ENCODE peak calls at places on chromosomes 11 and 22, in four cellular contexts. Z is IMR-90, G is HepG2, O is ovary. N is an unnamed sample.

GRCh38 chr22:39091136-39092081 is 5.6 kb upstream of the APOBEC3H start:
- DNase-seq in Z (no peak), G (no peak), O (no peak), N (no peak)

GRCh38 chr11:69546735-69547370 is 65.4 kb downstream of the LINC01488 start:
- DNase-seq in Z (no peak), G (no peak), O (no peak), N (no peak)

GRCh38 chr11:118921121-118921928 is 4.4 kb downstream of the BCL9L start:
- DNase-seq in Z (peak; percentile 88), G (peak; percentile 94), O (peak; percentile 80), N (peak; percentile 69)

GRCh38 chr22:41917906-41918791 is 3.3 kb upstream of the SHISA8 start:
- DNase-seq in Z (peak; percentile 63), G (no peak), O (no peak), N (peak; percentile 73)

GRCh38 chr11:122746050-122746478 is 90.5 kb downstream of the UBASH3B start:
- DNase-seq in Z (no peak), G (no peak), O (no peak), N (peak; percentile 97)

GRCh38 chr11:68343761-68344256 is 31.4 kb downstream of the LRP5 start:
- DNase-seq in Z (no peak), G (peak; percentile 68), O (no peak), N (no peak)

GRCh38 chr11:23364076-23364475 is 503.8 kb upstream of the CCDC179 start:
- DNase-seq in Z (peak; percentile 2), G (no peak), O (no peak), N (no peak)

GRCh38 chr22:36486619-36487384 is 5.4 kb upstream of the TXN2 start:
- DNase-seq in Z (peak; percentile 68), G (peak; percentile 53), O (no peak), N (peak; percentile 78)

GRCh38 chr11:45041556-45041955 is 90.9 kb upstream of the TP53I11 start:
- DNase-seq in Z (no peak), G (no peak), O (no peak), N (no peak)

GRCh38 chr11:131674051-131674755 is 303.8 kb downstream of the NTM start:
- DNase-seq in Z (peak; percentile 86), G (peak; percentile 21), O (peak; percentile 43), N (peak; percentile 64)

GRCh38 chr22:35617137-35617755 is at the start of gene MB:
- DNase-seq in Z (no peak), G (no peak), O (no peak), N (no peak)

GRCh38 chr22:49514211-49514610 is 313.5 kb downstream of the BRD1 start:
- DNase-seq in Z (no peak), G (no peak), O (no peak), N (no peak)

GRCh38 chr22:40243891-40244290 is 66.2 kb downstream of the TNRC6B start:
- DNase-seq in Z (no peak), G (no peak), O (no peak), N (peak; percentile 32)

GRCh38 chr22:21623402-21623970 is 6.3 kb downstream of the YDJC start:
- DNase-seq in Z (no peak), G (no peak), O (no peak), N (no peak)

GRCh38 chr11:124115782-124116616 is 749 bp downstream of the VWA5A start:
- DNase-seq in Z (no peak), G (no peak), O (no peak), N (no peak)

GRCh38 chr11:73055655-73056354 is 86.3 kb downstream of the FCHSD2 start:
- DNase-seq in Z (no peak), G (no peak), O (no peak), N (no peak)

GRCh38 chr11:122032317-122032716 is 83.7 kb downstream of the BLID start:
- DNase-seq in Z (no peak), G (no peak), O (no peak), N (no peak)

GRCh38 chr11:116059909-116060308 is 555.7 kb upstream of the CADM1 start:
- DNase-seq in Z (no peak), G (no peak), O (no peak), N (no peak)

GRCh38 chr11:69573751-69574382 is 67.1 kb upstream of the CCND1 start:
- DNase-seq in Z (no peak), G (no peak), O (no peak), N (no peak)

GRCh38 chr11:130068546-130068985 is 1.1 kb upstream of the APLP2 start:
- DNase-seq in Z (no peak), G (peak; percentile 33), O (peak; percentile 26), N (no peak)

GRCh38 chr11:68314886-68315580 is 2.6 kb downstream of the LRP5 start:
- DNase-seq in Z (peak; percentile 59), G (peak; percentile 96), O (peak; percentile 58), N (no peak)

GRCh38 chr11:73645972-73646631 is at the start of gene PLEKHB1:
- DNase-seq in Z (no peak), G (no peak), O (peak; percentile 32), N (no peak)

GRCh38 chr11:64581057-64581523 is 9.9 kb upstream of the SLC22A12 start:
- DNase-seq in Z (no peak), G (peak; percentile 41), O (no peak), N (no peak)

GRCh38 chr11:108916935-108917334 is 252.1 kb downstream of the DDX10 start:
- DNase-seq in Z (no peak), G (no peak), O (no peak), N (no peak)

GRCh38 chr11:16611395-16612233 is 126.8 kb upstream of the C11orf58 start:
- DNase-seq in Z (no peak), G (no peak), O (no peak), N (no peak)

GRCh38 chr11:119619665-119620064 is 109.3 kb downstream of the NECTIN1 start:
- DNase-seq in Z (no peak), G (no peak), O (no peak), N (no peak)

GRCh38 chr11:119107538-119108150 is 500 bp downstream of the C2CD2L start:
- DNase-seq in Z (no peak), G (no peak), O (no peak), N (peak; percentile 46)

GRCh38 chr11:121039971-121040613 is 16.2 kb downstream of the TBCEL start:
- DNase-seq in Z (no peak), G (no peak), O (no peak), N (no peak)

GRCh38 chr11:64535811-64536210 is 55.2 kb upstream of the SLC22A12 start:
- DNase-seq in Z (no peak), G (no peak), O (no peak), N (no peak)

GRCh38 chr11:4134844-4135243 is 40.2 kb downstream of the RRM1 start:
- DNase-seq in Z (peak; percentile 64), G (peak; percentile 51), O (no peak), N (no peak)

GRCh38 chr11:85299247-85299646 is 327.9 kb downstream of the DLG2 start:
- DNase-seq in Z (no peak), G (no peak), O (no peak), N (no peak)

GRCh38 chr11:1772270-1773130 is 8.8 kb upstream of the CTSD start:
- DNase-seq in Z (peak; percentile 91), G (no peak), O (no peak), N (peak; percentile 98)

GRCh38 chr11:45161252-45162063 is 15.0 kb downstream of the PRDM11 start:
- DNase-seq in Z (no peak), G (no peak), O (no peak), N (no peak)

GRCh38 chr11:123145220-123145619 is 49.8 kb downstream of the CLMP start:
- DNase-seq in Z (peak; percentile 87), G (peak; percentile 67), O (peak; percentile 57), N (peak; percentile 65)

GRCh38 chr11:117535870-117536411 is 208.3 kb downstream of the CEP164 start:
- DNase-seq in Z (no peak), G (no peak), O (no peak), N (no peak)

GRCh38 chr22:44668190-44668885 is 33.7 kb upstream of the PRR5 start:
- DNase-seq in Z (no peak), G (no peak), O (no peak), N (peak; percentile 37)

GRCh38 chr22:31044262-31044861 is 36.8 kb upstream of the SMTN start:
- DNase-seq in Z (peak; percentile 74), G (peak; percentile 77), O (peak; percentile 78), N (no peak)

GRCh38 chr11:643849-644738 is 7.0 kb downstream of the DRD4 start:
- DNase-seq in Z (no peak), G (no peak), O (no peak), N (no peak)

GRCh38 chr11:643366-643765 is 6.3 kb downstream of the DRD4 start:
- DNase-seq in Z (no peak), G (no peak), O (no peak), N (no peak)

GRCh38 chr11:646214-646613 is 9.1 kb downstream of the DRD4 start:
- DNase-seq in Z (no peak), G (no peak), O (no peak), N (no peak)

GRCh38 chr11:641806-642370 is 4.8 kb downstream of the DRD4 start:
- DNase-seq in Z (no peak), G (no peak), O (no peak), N (no peak)

GRCh38 chr11:645536-645935 is 8.5 kb downstream of the DRD4 start:
- DNase-seq in Z (no peak), G (no peak), O (no peak), N (no peak)
- TF ChIP-seq POLR2A in Z (no peak), G (no peak), O (no peak), N (no peak)

DNA sequence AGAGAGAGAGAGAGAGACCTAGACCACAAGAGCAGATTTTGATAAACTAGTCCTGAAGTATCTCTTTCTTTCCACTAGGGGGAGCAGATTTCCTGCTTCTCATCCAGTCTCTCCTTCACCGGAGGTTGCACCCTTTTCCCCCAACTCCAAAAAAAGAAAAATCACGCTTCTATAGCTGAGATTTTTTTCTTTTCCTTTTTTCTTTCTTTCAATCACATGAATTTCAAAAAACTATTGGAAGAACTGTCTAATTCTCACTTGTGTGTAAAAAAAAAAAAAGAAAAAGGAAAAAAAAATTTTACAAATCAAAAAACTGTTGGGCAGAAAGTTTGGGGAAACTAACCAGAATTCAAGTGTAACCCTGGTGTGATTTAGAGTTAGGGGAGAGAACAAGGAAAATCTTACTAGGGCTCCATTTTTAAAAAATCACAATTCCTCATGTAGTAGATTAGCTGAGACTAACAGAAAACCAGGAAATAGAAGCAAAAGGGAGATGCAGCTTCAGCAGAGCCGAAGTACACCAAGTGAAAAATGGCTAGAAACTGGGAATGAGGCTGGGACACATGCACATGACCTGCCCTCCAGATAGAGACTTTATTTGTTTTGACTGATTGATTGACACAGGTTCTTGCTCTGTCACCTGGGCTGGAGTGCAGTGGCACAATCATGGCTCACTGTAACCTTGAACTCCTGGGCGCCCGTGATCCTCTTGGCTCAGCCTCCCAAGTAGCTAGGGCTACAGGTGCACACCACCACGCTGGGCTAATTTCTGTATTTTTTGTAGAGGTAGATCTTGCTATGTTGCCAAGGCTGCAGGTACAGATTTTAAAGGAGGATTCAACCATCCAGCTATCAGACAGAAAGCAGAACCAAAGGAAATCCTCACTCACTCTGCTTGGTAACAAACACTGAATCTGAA is 27.1 kb downstream of the SDHD start:
- DNase-seq in Z (peak; percentile 69), G (peak; percentile 54), O (no peak), N (peak; percentile 62)
- TF ChIP-seq CTCF in Z (peak; percentile 69), G (peak; percentile 65), O (no peak), N (peak; percentile 79)

GRCh38 chr11:57744386-57744785 is 3.1 kb downstream of the SELENOH start:
- DNase-seq in Z (no peak), G (no peak), O (no peak), N (no peak)
- TF ChIP-seq POLR2A in Z (no peak), G (no peak), O (no peak), N (no peak)

DNA sequence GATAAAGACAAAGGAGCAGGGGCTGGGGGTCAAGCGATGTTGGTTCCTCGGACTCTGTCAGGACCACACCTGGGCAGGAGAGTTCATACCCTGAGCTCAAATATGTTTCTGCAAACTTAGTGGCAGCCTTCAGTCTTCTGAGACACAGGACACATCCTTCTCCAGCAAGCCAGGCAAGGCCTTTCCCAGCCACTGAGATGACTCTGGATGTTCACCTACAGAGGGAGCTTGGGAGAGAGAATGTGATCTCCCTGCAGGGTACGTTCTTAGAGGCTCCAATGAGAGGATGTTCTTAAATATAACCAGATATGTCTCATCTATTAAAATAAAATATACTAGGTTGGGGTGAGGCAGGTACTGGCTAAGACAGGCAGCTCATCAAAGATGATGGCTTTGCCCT is 461.5 kb downstream of the OPCML start:
- DNase-seq in Z (no peak), G (no peak), O (no peak), N (no peak)
- TF ChIP-seq CTCF in Z (no peak), G (no peak), O (no peak), N (no peak)

N was measured in NB4.